ENCODE peak calls at places on chromosomes 7 and 10, in four cellular contexts. Z is foreskin fibroblast, C is RWPE1, L is GM10248. Q is an unnamed sample.

GRCh38 chr10:127444155-127444554 is 105.0 kb upstream of the NPS start:
- DNase-seq in L (no peak), C (no peak), Z (no peak), Q (no peak)

GRCh38 chr7:57339198-57339944 is 110.6 kb upstream of the ZNF716 start:
- DNase-seq in L (no peak), C (no peak), Z (no peak), Q (no peak)

GRCh38 chr7:129948877-129949291 is 3.9 kb downstream of the UBE2H start:
- DNase-seq in Z (peak), L (peak), C (peak), Q (peak)

GRCh38 chr10:3850999-3851937 is 66.3 kb upstream of the KLF6 start:
- DNase-seq in C (peak), Z (peak), L (peak), Q (no peak)

GRCh38 chr10:22978287-22978686 is 50.4 kb downstream of the ARMC3 start:
- DNase-seq in Z (no peak), L (no peak), C (no peak), Q (no peak)

GRCh38 chr7:107966701-107967100 is 36.3 kb downstream of the LAMB1 start:
- DNase-seq in C (no peak), Z (peak), L (no peak), Q (no peak)

GRCh38 chr10:60024506-60024905 is 118.2 kb upstream of the CCDC6 start:
- DNase-seq in C (no peak), L (no peak), Z (no peak), Q (no peak)

GRCh38 chr7:158239290-158239981 is 348.2 kb downstream of the PTPRN2 start:
- DNase-seq in Z (no peak), L (no peak), C (no peak), Q (peak)

GRCh38 chr10:77131214-77131613 is 506.4 kb downstream of the KCNMA1 start:
- DNase-seq in L (no peak), Z (peak), C (no peak), Q (no peak)

GRCh38 chr10:34607894-34608293 is 207.2 kb downstream of the PARD3 start:
- DNase-seq in L (no peak), Z (no peak), C (no peak), Q (no peak)

GRCh38 chr10:101771380-101771779 is 4.5 kb downstream of the FGF8 start:
- DNase-seq in L (peak), Z (no peak), C (no peak), Q (no peak)

GRCh38 chr10:129462257-129462795 is 4.7 kb upstream of the MGMT start:
- DNase-seq in L (no peak), Z (no peak), C (no peak), Q (no peak)

GRCh38 chr10:71512794-71513379 is 116.2 kb downstream of the CDH23 start:
- DNase-seq in C (peak), Z (no peak), L (no peak), Q (no peak)

GRCh38 chr7:141976524-141977245 is 3.1 kb upstream of the TAS2R38 start:
- DNase-seq in C (no peak), Z (no peak), L (no peak), Q (no peak)
- TF ChIP-seq CTCF in C (peak), Z (no peak), L (no peak), Q (no peak)

GRCh38 chr10:66215005-66215404 is 710.8 kb upstream of the LRRTM3 start:
- DNase-seq in Z (peak), L (no peak), C (no peak), Q (no peak)
- TF ChIP-seq CTCF in Z (no peak), L (no peak), C (no peak), Q (no peak)

GRCh38 chr10:78765726-78766335 is 302.9 kb upstream of the ZMIZ1 start:
- DNase-seq in Z (no peak), L (no peak), C (no peak), Q (no peak)
- TF ChIP-seq CTCF in Z (no peak), L (no peak), C (no peak), Q (no peak)

GRCh38 chr7:26399747-26400146 is 108.1 kb downstream of the SNX10 start:
- DNase-seq in Z (no peak), C (no peak), L (no peak), Q (no peak)

GRCh38 chr7:26397326-26397725 is 105.7 kb downstream of the SNX10 start:
- DNase-seq in Z (no peak), C (no peak), L (no peak), Q (no peak)

GRCh38 chr7:26398436-26399308 is 107.0 kb downstream of the SNX10 start:
- DNase-seq in L (peak), C (peak), Z (peak), Q (peak)

GRCh38 chr7:26397786-26398435 is 106.2 kb downstream of the SNX10 start:
- DNase-seq in L (peak), C (no peak), Z (peak), Q (peak)

GRCh38 chr7:26399309-26399610 is 107.6 kb downstream of the SNX10 start:
- DNase-seq in Z (peak), C (no peak), L (no peak), Q (no peak)
- TF ChIP-seq CTCF in Z (peak), C (no peak), L (no peak), Q (no peak)

GRCh38 chr10:15259136-15259535 is 90.6 kb upstream of the NMT2 start:
- DNase-seq in Z (no peak), L (no peak), C (no peak), Q (no peak)

GRCh38 chr10:15263657-15264323 is 95.3 kb upstream of the NMT2 start:
- DNase-seq in Z (no peak), L (no peak), C (no peak), Q (no peak)

GRCh38 chr10:15265558-15265957 is 97.1 kb upstream of the NMT2 start:
- DNase-seq in Z (no peak), C (no peak), L (no peak), Q (no peak)

GRCh38 chr10:15265076-15265475 is 96.6 kb upstream of the NMT2 start:
- DNase-seq in C (no peak), L (no peak), Z (no peak), Q (no peak)

DNA sequence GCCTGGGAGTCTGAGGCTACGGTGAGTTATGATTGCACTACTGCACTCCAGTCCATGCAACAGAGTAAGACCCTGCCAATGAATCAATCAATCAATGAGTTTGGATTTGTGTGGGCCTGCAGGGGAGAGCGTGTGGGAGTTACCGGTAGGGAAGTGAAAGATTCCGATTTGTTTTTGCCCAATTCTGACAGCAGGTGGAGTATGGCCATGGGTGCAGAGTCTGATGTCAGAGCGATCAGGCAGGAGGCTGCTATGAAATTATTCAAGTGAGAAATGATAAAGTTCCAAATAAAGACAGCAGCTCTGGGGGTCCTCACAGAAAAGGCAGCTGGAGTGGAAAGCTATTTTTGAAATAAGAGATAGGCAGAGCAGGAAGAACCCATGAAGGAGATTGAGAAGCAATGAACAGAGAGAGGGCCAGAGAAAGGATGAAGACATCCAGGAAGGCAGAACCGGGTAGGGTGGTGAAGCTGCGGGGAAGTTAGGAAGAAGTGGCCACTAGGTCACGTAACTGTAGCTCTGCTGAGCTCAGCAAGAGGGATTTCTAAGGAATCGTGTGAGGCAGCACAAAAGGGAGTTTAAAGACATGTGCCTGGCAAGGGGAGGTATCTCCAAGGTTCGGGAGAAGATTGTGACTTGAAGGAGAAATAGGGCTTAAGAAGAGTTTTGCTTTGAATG is 93.7 kb upstream of the NMT2 start:
- DNase-seq in Z (peak), L (no peak), C (peak), Q (peak)
- TF ChIP-seq CTCF in Z (peak), L (no peak), C (no peak), Q (no peak)

DNA sequence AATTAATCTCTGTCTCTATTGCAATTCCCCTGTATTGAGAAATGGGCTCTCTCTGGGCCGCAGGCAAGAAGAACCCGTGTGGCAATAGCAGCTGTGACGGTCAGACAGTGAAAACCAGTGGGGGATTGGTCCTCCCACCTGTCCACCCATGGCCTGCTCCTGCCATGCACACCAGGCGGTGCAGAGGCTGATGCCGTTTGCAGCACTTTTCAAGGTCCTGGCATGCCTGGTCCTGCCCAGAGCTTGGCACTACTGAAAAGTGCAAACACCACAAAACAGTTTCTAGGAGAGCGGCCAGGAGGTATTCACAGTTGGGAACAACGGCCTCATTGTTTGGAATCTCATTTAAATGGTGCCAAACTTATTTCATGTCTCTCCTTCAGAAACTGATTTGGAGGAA is 41.5 kb downstream of the PSPH start:
- DNase-seq in L (no peak), Z (no peak), C (peak), Q (no peak)
- TF ChIP-seq CTCF in L (no peak), Z (no peak), C (no peak), Q (no peak)

GRCh38 chr7:28768577-28769147 is 189.5 kb downstream of the TRIL start:
- DNase-seq in C (peak), Z (peak), L (no peak), Q (no peak)
- TF ChIP-seq CTCF in C (no peak), Z (no peak), L (no peak), Q (no peak)

DNA sequence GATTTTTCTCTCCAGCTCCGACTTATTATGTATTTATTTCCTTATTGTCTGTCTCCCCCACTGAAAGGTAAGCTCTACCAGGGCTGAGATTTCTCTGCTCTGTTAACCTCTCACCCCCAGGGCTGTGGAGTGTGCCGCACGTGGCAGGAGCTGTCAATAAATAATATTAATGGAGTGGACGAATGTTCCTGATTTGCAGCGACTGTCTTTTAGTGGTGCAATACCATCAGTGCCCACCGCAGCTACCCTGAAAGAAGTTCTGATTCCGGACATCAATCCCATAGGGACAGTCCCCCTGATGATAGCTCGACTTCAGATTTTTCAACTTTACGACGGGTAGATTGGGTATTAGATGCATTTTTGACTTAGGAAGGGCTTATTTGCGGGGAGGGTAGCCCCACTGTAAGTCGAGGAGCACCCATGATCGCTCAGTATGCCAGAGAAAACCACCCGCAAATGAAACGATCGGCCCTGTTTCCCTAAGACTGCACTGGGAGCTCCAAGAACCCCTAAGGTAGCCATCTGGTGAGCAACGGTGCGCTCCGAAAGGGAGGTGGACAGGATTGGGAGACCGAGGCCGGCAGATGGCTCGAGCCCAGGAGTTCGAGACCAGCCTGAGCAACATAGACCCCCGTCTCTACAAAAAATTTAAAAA is 986 bp upstream of the PPP2R2D start:
- DNase-seq in Z (no peak), L (no peak), C (no peak), Q (no peak)
- TF ChIP-seq CTCF in Z (no peak), L (no peak), C (no peak), Q (no peak)

GRCh38 chr10:90125406-90125805 is 424.0 kb downstream of the KIF20B start:
- DNase-seq in C (no peak), L (no peak), Z (peak), Q (no peak)

GRCh38 chr10:90130321-90131086 is 429.1 kb downstream of the KIF20B start:
- DNase-seq in C (no peak), L (peak), Z (no peak), Q (no peak)

GRCh38 chr10:90125966-90126600 is 424.7 kb downstream of the KIF20B start:
- DNase-seq in L (no peak), C (no peak), Z (peak), Q (no peak)
- TF ChIP-seq CTCF in L (no peak), C (no peak), Z (no peak), Q (no peak)

GRCh38 chr10:47260505-47261111 is 39.4 kb upstream of the GDF10 start:
- DNase-seq in Z (no peak), C (no peak), L (no peak), Q (no peak)
- TF ChIP-seq CTCF in Z (no peak), C (no peak), L (no peak), Q (no peak)